ENCODE peak calls at places on chromosome 12, in seven cellular contexts. B is HepG2, S is K562, T is HCT116, E is body of pancreas, J is right lobe of liver, R is gastrocnemius medialis. H is an unnamed sample.

GRCh38 chr12:7934153-7934552 is 1.8 kb downstream of the SLC2A3 start:
- ATAC-seq in B (no peak), S (peak), T (no peak), E (no peak), J (no peak), R (no peak), H (no peak)

GRCh38 chr12:1559729-1560128 is 34.7 kb downstream of the FBXL14 start:
- ATAC-seq in B (no peak), S (no peak), T (no peak), E (no peak), J (no peak), R (no peak), H (no peak)

GRCh38 chr12:101962486-101962885 is 85.1 kb downstream of the DRAM1 start:
- ATAC-seq in B (no peak), S (no peak), T (no peak), E (no peak), J (no peak), R (peak), H (peak)

GRCh38 chr12:109277899-109278762 is 31.0 kb downstream of the FOXN4 start:
- ATAC-seq in B (peak), S (no peak), T (no peak), E (no peak), J (peak), R (peak), H (peak)

GRCh38 chr12:9798008-9798619 is 29.2 kb upstream of the KLRF1 start:
- ATAC-seq in B (peak), S (peak), T (peak), E (peak), J (peak), R (peak), H (no peak)

GRCh38 chr12:52949413-52950331 is 754 bp downstream of the KRT18 start:
- ATAC-seq in B (peak), S (peak), T (peak), E (peak), J (peak), R (no peak), H (no peak)

GRCh38 chr12:88562846-88563582 is 17.3 kb downstream of the KITLG start:
- ATAC-seq in B (no peak), S (no peak), T (no peak), E (no peak), J (no peak), R (no peak), H (no peak)

GRCh38 chr12:50185975-50186663 is 18.9 kb upstream of the CERS5 start:
- ATAC-seq in B (no peak), S (no peak), T (no peak), E (no peak), J (no peak), R (no peak), H (no peak)

GRCh38 chr12:84183576-84183975 is 729.0 kb downstream of the SLC6A15 start:
- ATAC-seq in B (no peak), S (no peak), T (no peak), E (no peak), J (no peak), R (no peak), H (no peak)

GRCh38 chr12:48882325-48882687 is 16.6 kb upstream of the RND1 start:
- ATAC-seq in B (no peak), S (no peak), T (no peak), E (peak), J (peak), R (peak), H (peak)

GRCh38 chr12:65649126-65649525 is 175.2 kb upstream of the HMGA2 start:
- ATAC-seq in B (no peak), S (no peak), T (peak), E (peak), J (no peak), R (no peak), H (peak)

GRCh38 chr12:78418919-78419318 is 445.7 kb upstream of the SYT1 start:
- ATAC-seq in B (no peak), S (no peak), T (no peak), E (no peak), J (no peak), R (no peak), H (no peak)

GRCh38 chr12:47120736-47121135 is 41.0 kb upstream of the AMIGO2 start:
- ATAC-seq in B (no peak), S (no peak), T (no peak), E (no peak), J (no peak), R (no peak), H (no peak)

GRCh38 chr12:67358686-67359374 is 89.7 kb downstream of the CAND1 start:
- ATAC-seq in B (no peak), S (no peak), T (no peak), E (no peak), J (no peak), R (peak), H (no peak)

GRCh38 chr12:111034148-111034910 is 114.0 kb upstream of the MYL2 start:
- ATAC-seq in B (no peak), S (no peak), T (no peak), E (no peak), J (peak), R (no peak), H (no peak)

GRCh38 chr12:108622425-108622824 is 11.3 kb downstream of the SELPLG start:
- ATAC-seq in B (peak), S (peak), T (no peak), E (peak), J (peak), R (no peak), H (peak)

GRCh38 chr12:6542209-6543009 is 8.1 kb downstream of the GAPDH start:
- ATAC-seq in B (peak), S (no peak), T (no peak), E (no peak), J (peak), R (no peak), H (no peak)

GRCh38 chr12:6541371-6542165 is 7.3 kb downstream of the GAPDH start:
- ATAC-seq in B (peak), S (no peak), T (no peak), E (no peak), J (peak), R (no peak), H (no peak)

GRCh38 chr12:6538420-6539275 is 4.3 kb downstream of the GAPDH start:
- ATAC-seq in B (peak), S (no peak), T (peak), E (no peak), J (no peak), R (no peak), H (no peak)

GRCh38 chr12:6539276-6540134 is 5.2 kb downstream of the GAPDH start:
- ATAC-seq in B (peak), S (peak), T (peak), E (no peak), J (no peak), R (no peak), H (no peak)

GRCh38 chr12:6540181-6540877 is 6.0 kb downstream of the GAPDH start:
- ATAC-seq in B (peak), S (peak), T (peak), E (peak), J (peak), R (peak), H (peak)
- TF ChIP-seq POLR2A in B (no peak), S (no peak), T (no peak), E (no peak), J (no peak), R (no peak), H (no peak)

DNA sequence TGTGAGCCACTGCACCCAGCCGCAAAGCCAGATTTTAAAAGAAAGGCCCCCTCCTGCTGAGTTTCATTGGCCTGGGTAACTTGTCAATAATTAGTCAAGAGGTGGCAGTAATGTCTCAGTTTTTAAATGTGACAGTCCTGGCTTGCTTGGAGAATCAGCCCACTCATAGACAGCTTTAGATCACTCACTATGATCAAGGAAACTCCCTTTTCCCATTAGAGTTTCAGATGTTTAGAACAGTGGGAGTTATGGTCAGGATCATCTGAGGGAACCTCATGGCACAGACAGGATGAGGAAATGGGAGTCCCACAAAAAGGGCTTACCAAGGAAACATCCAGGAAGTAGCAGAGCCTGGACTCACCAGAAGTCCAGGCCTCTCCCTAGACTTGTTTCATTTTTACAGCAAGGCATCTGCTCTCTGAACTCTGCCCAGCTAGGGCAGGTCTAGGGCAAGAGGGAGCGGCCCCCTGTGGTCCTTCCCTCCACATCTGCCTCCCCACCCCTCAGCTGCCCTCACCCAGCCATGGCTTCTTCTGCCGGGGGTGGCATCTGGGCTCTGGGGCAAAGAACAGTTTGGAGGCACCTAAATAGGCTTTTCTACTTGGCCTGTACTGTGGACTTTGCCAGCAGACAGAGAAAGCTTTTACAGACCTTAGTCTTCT is 11.2 kb downstream of the BCL2L14 start:
- ATAC-seq in B (peak), S (peak), T (peak), E (peak), J (peak), R (peak), H (peak)
- TF ChIP-seq CTCF in B (peak), S (peak), T (peak), E (no peak), J (peak), R (peak), H (peak)

GRCh38 chr12:124497658-124498057 is 69.8 kb downstream of the NCOR2 start:
- ATAC-seq in B (peak), S (no peak), T (no peak), E (peak), J (no peak), R (peak), H (peak)
- TF ChIP-seq POLR2A in B (no peak), S (no peak), T (no peak), E (peak), J (no peak), R (no peak), H (no peak)

GRCh38 chr12:20601668-20602280 is 93.4 kb upstream of the SLCO1C1 start:
- ATAC-seq in B (no peak), S (no peak), T (peak), E (no peak), J (peak), R (no peak), H (no peak)
- TF ChIP-seq CTCF in B (peak), S (no peak), T (peak), E (no peak), J (peak), R (peak), H (peak)

DNA sequence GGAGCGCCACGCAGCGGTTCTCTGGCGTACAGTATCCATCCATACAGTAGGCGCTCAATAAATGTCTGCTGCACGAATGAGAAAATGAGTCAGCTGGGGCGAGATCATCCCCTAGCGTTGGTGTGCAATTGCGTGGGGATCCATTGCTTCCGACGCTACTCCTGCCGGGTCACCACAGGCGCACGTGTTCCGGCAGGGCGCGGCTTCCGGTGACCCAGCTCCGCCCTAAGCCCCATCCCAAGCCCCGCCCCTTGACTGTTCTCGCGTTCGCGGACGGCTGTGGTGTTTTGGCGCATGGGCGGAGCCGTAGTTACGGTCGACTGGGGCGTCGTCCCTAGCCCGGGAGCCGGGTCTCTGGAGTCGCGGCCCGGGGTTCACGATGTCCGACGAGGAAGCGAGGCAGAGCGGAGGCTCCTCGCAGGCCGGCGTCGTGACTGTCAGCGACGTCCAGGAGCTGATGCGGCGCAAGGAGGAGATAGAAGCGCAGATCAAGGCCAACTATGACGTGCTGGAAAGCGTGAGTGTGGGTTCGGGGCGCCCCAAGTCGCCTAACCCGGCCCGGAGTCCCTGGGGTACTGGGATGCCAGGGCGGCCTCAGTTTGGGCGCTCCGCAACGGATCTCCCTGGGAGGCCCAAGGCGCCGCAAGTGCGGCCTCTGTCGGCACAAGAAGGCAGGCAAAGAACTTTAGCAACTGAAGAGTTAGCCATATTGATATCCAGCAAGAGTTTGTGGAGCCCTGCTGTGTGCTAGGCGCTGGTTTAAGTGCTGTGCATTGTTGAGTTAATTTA is at the start of gene PSMD9:
- ATAC-seq in B (peak), S (peak), T (peak), E (peak), J (peak), R (peak), H (peak)
- TF ChIP-seq POLR2A in B (peak), S (peak), T (peak), E (peak), J (peak), R (peak), H (peak)

GRCh38 chr12:6383572-6384498 is at the start of gene LTBR:
- ATAC-seq in B (peak), S (peak), T (peak), E (peak), J (peak), R (peak), H (peak)
- TF ChIP-seq CTCF in B (peak), S (peak), T (no peak), E (no peak), J (peak), R (peak), H (peak)

H was measured in gastroesophageal sphincter.